ENCODE peak calls at places on chromosome 4, in four cellular contexts. Q is heart left ventricle; D is CD4-positive, CD25-positive, alpha-beta regulatory T cell; Z is mesendoderm. F is an unnamed sample.

GRCh38 chr4:6771229-6771671 is 11.3 kb upstream of the KIAA0232 start:
- DNase-seq in Q (peak; percentile 80), D (no peak), Z (no peak), F (no peak)

GRCh38 chr4:19300213-19300612 is 951.5 kb upstream of the SLIT2 start:
- DNase-seq in Q (no peak), D (no peak), Z (no peak), F (no peak)

GRCh38 chr4:82484987-82485783 is 54.8 kb downstream of the ENOPH1 start:
- DNase-seq in Q (no peak), D (no peak), Z (no peak), F (no peak)

GRCh38 chr4:150308824-150309472 is 230.7 kb downstream of the DCLK2 start:
- DNase-seq in Q (no peak), D (no peak), Z (no peak), F (no peak)

GRCh38 chr4:59971952-59972351 is 1228.2 kb upstream of the ADGRL3 start:
- DNase-seq in Q (no peak), D (no peak), Z (peak; percentile 49), F (no peak)

GRCh38 chr4:77120888-77121508 is 36.0 kb upstream of the CCNG2 start:
- DNase-seq in Q (no peak), D (peak; percentile 11), Z (peak; percentile 58), F (peak; percentile 10)

GRCh38 chr4:175504316-175504715 is 307.7 kb downstream of the GPM6A start:
- DNase-seq in Q (no peak), D (no peak), Z (no peak), F (no peak)

GRCh38 chr4:176789955-176790354 is 2.8 kb downstream of the VEGFC start:
- DNase-seq in Q (peak; percentile 11), D (peak; percentile 28), Z (peak; percentile 51), F (peak; percentile 46)

GRCh38 chr4:139241784-139242151 is 38.3 kb downstream of the MGARP start:
- DNase-seq in Q (no peak), D (no peak), Z (no peak), F (no peak)

GRCh38 chr4:337932-338758 is 531 bp downstream of the ZNF141 start:
- DNase-seq in Q (peak; percentile 36), D (peak; percentile 23), Z (no peak), F (no peak)

GRCh38 chr4:98771959-98772619 is 113.7 kb upstream of the TSPAN5 start:
- DNase-seq in Q (no peak), D (no peak), Z (no peak), F (no peak)

GRCh38 chr4:186900232-186900900 is 176.7 kb upstream of the FAT1 start:
- DNase-seq in Q (no peak), D (no peak), Z (no peak), F (no peak)

GRCh38 chr4:79653871-79654270 is 245.8 kb upstream of the GK2 start:
- DNase-seq in Q (no peak), D (no peak), Z (no peak), F (no peak)

GRCh38 chr4:88599298-88599697 is 7.0 kb downstream of the HERC3 start:
- DNase-seq in Q (no peak), D (no peak), Z (no peak), F (no peak)

GRCh38 chr4:39118034-39118658 is 56.1 kb downstream of the KLHL5 start:
- DNase-seq in Q (no peak), D (peak; percentile 81), Z (no peak), F (no peak)

GRCh38 chr4:86005998-86006397 is 353.9 kb downstream of the MAPK10 start:
- DNase-seq in Q (no peak), D (no peak), Z (no peak), F (no peak)

GRCh38 chr4:92387459-92388069 is 83.8 kb downstream of the GRID2 start:
- DNase-seq in Q (no peak), D (peak; percentile 22), Z (peak; percentile 77), F (peak; percentile 57)

GRCh38 chr4:124803641-124804040 is 91.1 kb upstream of the ANKRD50 start:
- DNase-seq in Q (no peak), D (no peak), Z (peak; percentile 9), F (no peak)

GRCh38 chr4:165324918-165325304 is 2.6 kb upstream of the MSMO1 start:
- DNase-seq in Q (no peak), D (no peak), Z (no peak), F (no peak)

GRCh38 chr4:541271-541670 is 34.8 kb downstream of the TMEM271 start:
- DNase-seq in Q (no peak), D (no peak), Z (no peak), F (no peak)

GRCh38 chr4:54998991-54999390 is 126.4 kb downstream of the KDR start:
- DNase-seq in Q (no peak), D (no peak), Z (peak; percentile 52), F (peak; percentile 24)

DNA sequence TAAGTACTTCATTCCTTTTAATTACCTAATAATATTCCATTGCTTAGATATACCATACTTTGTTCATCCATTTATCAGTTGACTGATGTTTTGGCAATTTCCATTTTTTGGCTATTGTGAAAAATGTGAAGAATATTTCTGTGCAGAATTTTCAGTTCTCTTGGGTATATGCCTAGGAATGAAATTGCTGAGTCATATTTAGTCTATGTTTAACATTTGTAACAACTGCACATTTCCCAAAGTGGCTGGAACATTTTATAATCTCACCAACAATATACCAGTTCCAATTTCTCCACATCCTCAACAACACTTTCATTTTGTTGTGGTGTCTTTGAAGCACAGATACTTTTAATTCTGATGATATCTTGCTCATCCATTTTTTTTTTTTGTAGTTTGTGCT is 215.5 kb downstream of the PDGFC start:
- DNase-seq in Q (no peak), D (no peak), Z (no peak), F (no peak)
- H3K4me1 ChIP-seq in Q (no peaks in the 10 kb centered on the region), D (no peaks in the 10 kb centered on the region), Z (no peaks in the 10 kb centered on the region), F (no peaks in the 10 kb centered on the region)

GRCh38 chr4:5036239-5036638 is 15.0 kb upstream of the STK32B start:
- DNase-seq in Q (no peak), D (no peak), Z (peak; percentile 37), F (no peak)
- H3K4me1 ChIP-seq in Q (peaks cover 11% of the 10 kb centered on the region), D (no peaks in the 10 kb centered on the region), Z (peaks cover 9% of the 10 kb centered on the region), F (no peaks in the 10 kb centered on the region)

DNA sequence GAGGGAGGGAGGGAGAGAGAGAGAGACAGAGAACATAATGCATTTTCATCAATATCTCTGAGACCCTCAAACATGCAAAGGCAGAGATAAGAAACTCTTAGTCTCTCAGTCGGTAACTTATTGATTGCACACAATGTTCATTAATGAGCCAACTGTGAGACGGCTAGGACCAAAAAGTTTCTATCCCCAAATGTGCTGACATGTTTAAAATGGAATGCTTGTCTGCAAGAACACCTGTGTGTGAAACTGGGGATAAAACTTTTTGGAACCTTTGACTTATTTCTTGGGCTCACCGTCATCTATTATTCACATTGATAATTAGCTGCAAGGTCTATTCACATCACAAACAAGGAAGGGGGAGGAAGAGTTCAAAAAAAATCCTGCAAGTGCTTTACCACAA is 477.9 kb downstream of the STIM2 start:
- DNase-seq in Q (no peak), D (no peak), Z (no peak), F (no peak)
- H3K4me1 ChIP-seq in Q (no peaks in the 10 kb centered on the region), D (no peaks in the 10 kb centered on the region), Z (no peaks in the 10 kb centered on the region), F (peaks cover 5% of the 10 kb centered on the region)

GRCh38 chr4:168637872-168638756 is 141.3 kb downstream of the PALLD start:
- DNase-seq in Q (no peak), D (no peak), Z (no peak), F (no peak)

GRCh38 chr4:168634276-168634802 is 137.5 kb downstream of the PALLD start:
- DNase-seq in Q (no peak), D (no peak), Z (peak; percentile 85), F (peak; percentile 45)

GRCh38 chr4:168636506-168637176 is 139.8 kb downstream of the PALLD start:
- DNase-seq in Q (no peak), D (no peak), Z (no peak), F (no peak)

GRCh38 chr4:168633474-168633873 is 136.6 kb downstream of the PALLD start:
- DNase-seq in Q (no peak), D (no peak), Z (no peak), F (no peak)

GRCh38 chr4:168636040-168636439 is 139.2 kb downstream of the PALLD start:
- DNase-seq in Q (no peak), D (no peak), Z (no peak), F (no peak)
- H3K4me1 ChIP-seq in Q (peaks cover 41% of the 10 kb centered on the region), D (peaks cover 6% of the 10 kb centered on the region), Z (no peaks in the 10 kb centered on the region), F (peaks cover 38% of the 10 kb centered on the region)

GRCh38 chr4:113633467-113633866 is 128.1 kb downstream of the CAMK2D start:
- DNase-seq in Q (peak; percentile 20), D (no peak), Z (no peak), F (no peak)
- H3K4me1 ChIP-seq in Q (peaks cover 65% of the 10 kb centered on the region), D (peaks cover 38% of the 10 kb centered on the region), Z (peaks cover 3% of the 10 kb centered on the region), F (peaks cover 7% of the 10 kb centered on the region)

DNA sequence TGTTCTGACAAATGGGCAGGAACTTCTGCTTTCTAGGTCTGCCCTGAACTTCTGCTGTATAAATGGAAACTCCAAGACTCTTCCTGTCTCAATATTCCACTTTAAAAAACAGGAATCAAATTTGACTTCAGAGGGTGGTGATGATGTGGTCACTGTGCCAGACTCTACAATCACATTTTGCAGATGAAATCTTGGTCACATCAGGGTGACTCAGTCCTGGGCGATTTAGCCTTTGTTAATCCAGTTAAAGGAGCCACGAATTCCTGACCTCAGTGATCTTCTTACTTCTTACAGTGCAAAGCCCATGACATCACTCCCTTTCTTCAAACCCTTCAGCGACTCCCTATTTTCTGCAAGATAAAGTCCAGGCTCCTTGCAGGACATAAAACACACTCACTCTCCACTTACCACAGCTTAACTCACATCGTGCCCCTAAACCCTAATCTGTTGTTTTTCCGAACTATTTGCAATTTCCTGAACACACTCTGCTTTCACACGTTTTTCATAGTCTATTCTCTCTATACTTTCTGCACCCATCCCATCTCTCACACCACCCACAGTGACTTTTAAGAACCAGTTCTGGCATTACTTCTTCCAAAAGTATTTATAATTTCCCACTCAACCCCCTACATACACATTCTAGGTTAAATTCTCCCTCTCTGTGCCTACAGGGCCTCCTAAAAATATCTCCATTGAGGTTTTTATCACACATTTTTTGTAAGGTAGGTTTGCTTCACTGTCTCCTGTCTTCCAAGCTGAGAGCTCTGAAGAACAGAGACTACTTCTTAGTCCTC is 11.1 kb downstream of the GASK1B start:
- DNase-seq in Q (peak; percentile 61), D (no peak), Z (peak; percentile 52), F (peak; percentile 17)
- H3K4me1 ChIP-seq in Q (peaks cover 89% of the 10 kb centered on the region), D (no peaks in the 10 kb centered on the region), Z (peaks cover 1% of the 10 kb centered on the region), F (no peaks in the 10 kb centered on the region)

F was measured in neural progenitor cell.